ENCODE peak calls at places on chromosomes 5 and 9, in ten cellular contexts. S is heart left ventricle, Z is WTC11, M is left ventricle myocardium inferior, G is BE2C, Q is adrenal gland, N is pancreas, J is choroid plexus epithelial cell, V is AG04449, R is endothelial cell. W is an unnamed sample.

GRCh38 chr5:40775846-40776657 is 20.3 kb upstream of the TTC33 start:
- DNase-seq in S (no peak), Q (no peak), G (no peak), V (no peak), J (peak; percentile 43), R (no peak), M (no peak), Z (no peak), N (no peak), W (peak; percentile 8)

GRCh38 chr5:9121597-9121996 is 424.3 kb downstream of the SEMA5A start:
- DNase-seq in N (no peak), M (no peak), J (no peak), S (no peak), Q (no peak), V (no peak), R (no peak), G (no peak), Z (no peak), W (no peak)

GRCh38 chr5:119527346-119527745 is 75.0 kb downstream of the HSD17B4 start:
- DNase-seq in Q (no peak), R (no peak), N (no peak), M (no peak), Z (no peak), J (peak; percentile 47), V (no peak), S (no peak), G (no peak), W (no peak)

GRCh38 chr9:137444106-137444790 is 3.1 kb upstream of the ENTPD8 start:
- DNase-seq in Q (no peak), R (no peak), M (no peak), N (peak; percentile 18), G (no peak), V (no peak), J (no peak), Z (no peak), S (peak; percentile 7), W (no peak)

GRCh38 chr5:56763711-56764466 is 51.5 kb upstream of the MAP3K1 start:
- DNase-seq in N (peak; percentile 16), G (peak; percentile 96), M (no peak), V (no peak), S (no peak), Q (no peak), J (peak; percentile 82), R (no peak), Z (no peak), W (no peak)

GRCh38 chr5:80245986-80246781 is 9.7 kb downstream of the SERINC5 start:
- DNase-seq in G (no peak), J (peak; percentile 70), V (no peak), S (no peak), Q (no peak), Z (no peak), N (no peak), M (no peak), R (no peak), W (peak; percentile 85)

GRCh38 chr5:65830856-65831255 is 95.5 kb upstream of the ERBIN start:
- DNase-seq in J (no peak), Q (no peak), N (no peak), V (no peak), G (no peak), R (no peak), M (no peak), Z (no peak), S (no peak), W (no peak)

GRCh38 chr9:97632406-97632991 is 669 bp downstream of the TSTD2 start:
- DNase-seq in J (peak; percentile 85), S (peak; percentile 67), R (peak; percentile 47), N (peak; percentile 67), V (peak; percentile 38), Q (peak; percentile 82), M (peak; percentile 39), G (peak; percentile 41), Z (peak; percentile 53), W (peak; percentile 91)

GRCh38 chr9:33752130-33752637 is 43.2 kb upstream of the PRSS3 start:
- DNase-seq in G (no peak), J (no peak), Z (no peak), R (no peak), S (no peak), Q (no peak), M (no peak), N (no peak), V (no peak), W (no peak)

GRCh38 chr9:36937346-36937745 is 96.7 kb downstream of the PAX5 start:
- DNase-seq in R (no peak), J (no peak), Z (no peak), M (no peak), N (no peak), Q (no peak), G (no peak), S (no peak), V (no peak), W (no peak)

GRCh38 chr5:39214912-39215709 is 4.3 kb downstream of the FYB1 start:
- DNase-seq in Z (no peak), R (no peak), N (no peak), V (no peak), M (no peak), G (no peak), Q (no peak), S (no peak), J (no peak), W (no peak)

GRCh38 chr5:171913987-171914273 is 92.5 kb downstream of the FBXW11 start:
- DNase-seq in J (no peak), V (no peak), Q (no peak), N (no peak), S (no peak), G (no peak), Z (no peak), R (no peak), M (no peak), W (peak; percentile 44)

GRCh38 chr5:51495672-51496071 is 112.4 kb downstream of the ISL1 start:
- DNase-seq in S (no peak), R (no peak), J (peak; percentile 5), Z (no peak), M (no peak), N (no peak), V (no peak), G (no peak), Q (no peak), W (peak; percentile 27)

GRCh38 chr5:52190737-52191136 is 597.0 kb upstream of the ITGA1 start:
- DNase-seq in M (no peak), Q (no peak), J (no peak), N (no peak), S (no peak), G (no peak), V (no peak), R (no peak), Z (no peak), W (no peak)

GRCh38 chr9:75229605-75230332 is 141.5 kb downstream of the OSTF1 start:
- DNase-seq in S (no peak), Z (no peak), J (peak; percentile 68), Q (peak; percentile 16), M (no peak), N (peak; percentile 81), V (no peak), G (no peak), R (no peak), W (peak; percentile 41)
- TF ChIP-seq CTCF in S (no peak), Z (no peak), J (peak; percentile 6), Q (no peak), M (no peak), N (no peak), V (no peak), G (no peak), R (no peak), W (no peak)

GRCh38 chr9:130023147-130023787 is 19.7 kb downstream of the FNBP1 start:
- DNase-seq in V (no peak), J (no peak), M (no peak), R (no peak), N (no peak), S (no peak), G (no peak), Q (no peak), Z (no peak), W (peak; percentile 36)
- TF ChIP-seq CTCF in V (no peak), J (no peak), M (no peak), R (no peak), N (no peak), S (no peak), G (no peak), Q (no peak), Z (no peak), W (no peak)

GRCh38 chr9:1837453-1838084 is 177.6 kb upstream of the SMARCA2 start:
- DNase-seq in M (no peak), V (no peak), G (no peak), J (peak; percentile 13), Z (peak; percentile 76), N (no peak), Q (peak; percentile 6), S (no peak), R (peak; percentile 58), W (peak; percentile 15)
- TF ChIP-seq CTCF in M (peak; percentile 35), V (peak; percentile 37), G (peak; percentile 32), J (peak; percentile 17), Z (peak; percentile 54), N (peak; percentile 15), Q (no peak), S (peak; percentile 12), R (peak; percentile 54), W (peak; percentile 33)

GRCh38 chr9:93536874-93537273 is 39.5 kb upstream of the PHF2 start:
- DNase-seq in G (no peak), Q (no peak), S (no peak), J (no peak), M (no peak), Z (no peak), V (no peak), N (no peak), R (no peak), W (no peak)

GRCh38 chr9:93540305-93540704 is 36.1 kb upstream of the PHF2 start:
- DNase-seq in R (no peak), Q (no peak), N (no peak), Z (no peak), J (no peak), M (no peak), S (no peak), G (no peak), V (no peak), W (no peak)

GRCh38 chr9:93533863-93534262 is 42.5 kb upstream of the PHF2 start:
- DNase-seq in Q (no peak), V (no peak), R (no peak), S (no peak), M (no peak), J (no peak), Z (peak; percentile 32), G (no peak), N (no peak), W (no peak)

GRCh38 chr9:93532121-93532520 is 44.3 kb upstream of the PHF2 start:
- DNase-seq in Q (no peak), Z (no peak), S (no peak), M (no peak), N (no peak), J (peak; percentile 48), V (no peak), R (no peak), G (no peak), W (no peak)

GRCh38 chr9:93536167-93536566 is 40.2 kb upstream of the PHF2 start:
- DNase-seq in Z (no peak), J (no peak), M (no peak), N (no peak), G (no peak), R (no peak), V (no peak), S (peak; percentile 39), Q (no peak), W (no peak)
- TF ChIP-seq CTCF in Z (no peak), J (no peak), M (no peak), N (no peak), G (no peak), R (no peak), V (no peak), S (no peak), Q (no peak), W (no peak)

W was measured in fibroblast of the aortic adventitia.